ENCODE peak calls at places on chromosomes 11 and 22, in nine cellular contexts. R is naive thymus-derived CD4-positive, alpha-beta T cell; N is heart right ventricle; H is IMR-90; E is AG04450; J is HCT116; O is body of pancreas; I is CD4-positive, alpha-beta T cell; D is A673. S is an unnamed sample.

GRCh38 chr11:92447586-92447985 is 223.0 kb downstream of the FAT3 start:
- DNase-seq in R (no peak), N (no peak), H (no peak), E (no peak), J (no peak), O (no peak), I (no peak), D (no peak), S (no peak)

GRCh38 chr22:42769238-42769573 is 48.5 kb upstream of the A4GALT start:
- DNase-seq in R (no peak), N (no peak), H (no peak), E (no peak), J (no peak), O (no peak), I (no peak), D (no peak), S (no peak)

GRCh38 chr11:74636633-74637184 is 44.3 kb downstream of the POLD3 start:
- DNase-seq in R (no peak), N (no peak), H (peak; percentile 95), E (peak; percentile 74), J (peak; percentile 22), O (no peak), I (no peak), D (peak; percentile 70), S (peak; percentile 82)

GRCh38 chr11:19276859-19277808 is 36.4 kb upstream of the E2F8 start:
- DNase-seq in R (no peak), N (no peak), H (no peak), E (no peak), J (no peak), O (no peak), I (no peak), D (no peak), S (peak; percentile 93)

GRCh38 chr11:117837070-117837776 is 12.7 kb upstream of the FXYD2 start:
- DNase-seq in R (no peak), N (no peak), H (no peak), E (no peak), J (no peak), O (no peak), I (no peak), D (no peak), S (no peak)

GRCh38 chr11:88414385-88414861 is 76.9 kb upstream of the CTSC start:
- DNase-seq in R (peak; percentile 50), N (no peak), H (peak; percentile 68), E (no peak), J (no peak), O (peak; percentile 61), I (no peak), D (peak; percentile 85), S (peak; percentile 46)

GRCh38 chr11:47524200-47524874 is 28.6 kb downstream of the CELF1 start:
- DNase-seq in R (peak; percentile 50), N (peak; percentile 25), H (no peak), E (no peak), J (no peak), O (no peak), I (peak; percentile 31), D (no peak), S (peak; percentile 44)

GRCh38 chr22:42932857-42933782 is 76.0 kb upstream of the ARFGAP3 start:
- DNase-seq in R (no peak), N (no peak), H (peak; percentile 28), E (no peak), J (no peak), O (no peak), I (no peak), D (no peak), S (no peak)

GRCh38 chr11:3091081-3091845 is 34.0 kb upstream of the CARS1 start:
- DNase-seq in R (no peak), N (no peak), H (no peak), E (no peak), J (no peak), O (no peak), I (no peak), D (no peak), S (no peak)

GRCh38 chr11:66864924-66865697 is 8.2 kb downstream of the LRFN4 start:
- DNase-seq in R (no peak), N (no peak), H (no peak), E (no peak), J (no peak), O (no peak), I (no peak), D (no peak), S (no peak)

GRCh38 chr11:109729761-109730160 is 307.8 kb downstream of the C11orf87 start:
- DNase-seq in R (no peak), N (no peak), H (no peak), E (no peak), J (no peak), O (peak; percentile 44), I (no peak), D (no peak), S (no peak)

GRCh38 chr22:44365832-44366231 is 53.1 kb upstream of the SHISAL1 start:
- DNase-seq in R (no peak), N (no peak), H (no peak), E (no peak), J (no peak), O (no peak), I (no peak), D (no peak), S (no peak)

GRCh38 chr22:17770180-17771077 is 3.8 kb downstream of the BID start:
- DNase-seq in R (no peak), N (no peak), H (no peak), E (no peak), J (no peak), O (no peak), I (no peak), D (no peak), S (no peak)

GRCh38 chr22:17772249-17772962 is 1.9 kb downstream of the BID start:
- DNase-seq in R (no peak), N (no peak), H (peak; percentile 42), E (no peak), J (no peak), O (no peak), I (no peak), D (no peak), S (no peak)

GRCh38 chr22:17767236-17768065 is 6.8 kb downstream of the BID start:
- DNase-seq in R (peak; percentile 45), N (no peak), H (no peak), E (no peak), J (no peak), O (no peak), I (no peak), D (no peak), S (peak; percentile 27)

GRCh38 chr22:17769716-17770082 is 4.6 kb downstream of the BID start:
- DNase-seq in R (no peak), N (no peak), H (no peak), E (no peak), J (no peak), O (no peak), I (no peak), D (no peak), S (no peak)

GRCh38 chr22:17769013-17769715 is 5.1 kb downstream of the BID start:
- DNase-seq in R (no peak), N (no peak), H (no peak), E (no peak), J (no peak), O (no peak), I (no peak), D (no peak), S (no peak)
- H3K27ac ChIP-seq in R (no peak overlapping the region), N (no peak overlapping the region), H (no peak overlapping the region), E (no peak overlapping the region), J (no peak overlapping the region), O (no peak overlapping the region), I (no peak overlapping the region), D (no peak overlapping the region), S (no peak overlapping the region)

GRCh38 chr22:27685971-27686370 is 115.6 kb downstream of the MN1 start:
- DNase-seq in R (no peak), N (no peak), H (no peak), E (no peak), J (no peak), O (no peak), I (no peak), D (no peak), S (no peak)
- H3K27ac ChIP-seq in R (no peak overlapping the region), N (peak overlapping the region; percentile 93), H (no peak overlapping the region), E (no peak overlapping the region), J (peak overlapping the region; percentile 8), O (peak overlapping the region; percentile 66), I (no peak overlapping the region), D (no peak overlapping the region), S (no peak overlapping the region)

DNA sequence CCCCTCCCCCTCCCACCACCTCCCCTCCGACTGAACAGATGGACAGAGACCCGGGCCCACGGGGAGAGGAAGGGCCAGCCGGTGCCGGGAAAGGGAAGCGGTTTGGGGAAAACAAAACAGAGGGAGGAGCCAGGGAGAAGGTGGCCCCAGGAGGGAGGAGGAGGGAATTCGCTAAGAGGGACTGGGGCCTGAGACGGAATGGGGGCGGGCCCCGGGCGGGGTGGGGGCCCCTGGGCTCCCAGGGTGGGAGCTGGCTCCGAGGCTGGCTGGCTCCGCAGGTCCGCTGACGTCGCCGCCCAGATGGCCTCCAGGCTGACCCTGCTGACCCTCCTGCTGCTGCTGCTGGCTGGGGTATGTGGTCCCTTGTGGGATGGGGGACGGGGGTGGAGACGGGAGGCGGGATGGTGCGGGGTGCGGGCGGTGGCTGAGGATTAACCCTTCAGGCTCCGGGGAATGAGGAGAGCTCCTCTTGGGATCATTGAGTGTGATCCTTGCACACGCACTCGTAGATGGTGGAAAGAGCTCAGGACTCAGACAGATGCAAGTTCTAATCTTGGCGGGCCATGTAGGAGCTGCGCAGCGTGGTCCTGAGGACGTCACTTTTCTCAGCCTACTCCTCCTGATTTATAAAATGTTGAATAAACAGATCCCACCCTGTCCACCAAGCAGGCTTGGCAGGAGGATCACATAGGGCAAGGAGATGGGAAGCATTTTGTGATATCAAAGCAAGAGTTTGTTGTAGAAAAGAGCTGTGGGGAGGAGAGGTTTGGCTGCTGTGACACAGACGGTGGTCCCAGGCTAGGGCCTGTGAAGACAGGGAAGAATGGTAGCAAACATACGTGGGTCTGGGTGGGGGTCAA is 716 bp downstream of the SERPING1 start:
- DNase-seq in R (no peak), N (peak; percentile 88), H (peak; percentile 24), E (no peak), J (no peak), O (peak; percentile 72), I (no peak), D (peak; percentile 54), S (no peak)
- H3K27ac ChIP-seq in R (no peak overlapping the region), N (peak overlapping the region; percentile 92), H (peak overlapping the region; percentile 60), E (no peak overlapping the region), J (no peak overlapping the region), O (peak overlapping the region; percentile 83), I (no peak overlapping the region), D (no peak overlapping the region), S (no peak overlapping the region)

GRCh38 chr11:63970902-63971301 is 3.5 kb upstream of the COX8A start:
- DNase-seq in R (no peak), N (no peak), H (no peak), E (no peak), J (no peak), O (no peak), I (no peak), D (no peak), S (no peak)

GRCh38 chr11:63961608-63962412 is 12.6 kb upstream of the COX8A start:
- DNase-seq in R (no peak), N (no peak), H (peak; percentile 31), E (no peak), J (no peak), O (peak; percentile 60), I (no peak), D (peak; percentile 81), S (peak; percentile 85)

DNA sequence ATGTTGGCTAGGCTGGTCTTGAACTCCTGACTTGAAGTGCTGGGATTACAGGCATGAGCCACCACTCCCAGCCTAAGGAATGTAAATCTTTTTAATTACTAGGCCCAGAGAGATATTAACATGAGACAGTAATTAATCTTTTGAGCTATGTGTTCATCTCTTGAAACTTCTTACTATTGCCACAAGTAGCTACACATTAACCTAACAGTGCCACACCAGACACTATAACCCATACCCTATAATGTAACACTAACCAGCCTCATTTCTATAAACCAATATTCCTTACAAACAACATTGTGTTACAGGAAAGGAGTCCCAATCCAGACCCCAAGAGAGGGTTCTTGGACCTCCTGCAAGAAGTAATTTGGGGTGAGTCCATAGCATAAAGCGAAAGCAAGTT is 8.0 kb upstream of the COX8A start:
- DNase-seq in R (no peak), N (no peak), H (no peak), E (no peak), J (no peak), O (no peak), I (no peak), D (no peak), S (no peak)
- H3K27ac ChIP-seq in R (no peak overlapping the region), N (no peak overlapping the region), H (no peak overlapping the region), E (no peak overlapping the region), J (no peak overlapping the region), O (no peak overlapping the region), I (no peak overlapping the region), D (no peak overlapping the region), S (no peak overlapping the region)